ENCODE peak calls at places on chromosomes 1 and 21, in six cellular contexts. D is lower lobe of right lung; G is effector memory CD4-positive, alpha-beta T cell; C is adipocyte; J is SJSA1; F is endodermal cell. O is an unnamed sample. For H3K4me1, the result is how much of the 10 kb centered on the place peaks cover.

GRCh38 chr1:113508364-113509164 is 118.2 kb downstream of the MAGI3 start:
- DNase-seq in D (no peak), G (no peak), C (no peak), J (no peak), F (no peak), O (no peak)

GRCh38 chr21:31164713-31165694 is 126.7 kb upstream of the KRTAP19-8 start:
- DNase-seq in D (no peak), G (no peak), C (no peak), J (no peak), F (no peak), O (no peak)

GRCh38 chr1:154352245-154352580 is 26.9 kb downstream of the ATP8B2 start:
- DNase-seq in D (no peak), G (no peak), C (no peak), J (no peak), F (no peak), O (no peak)

GRCh38 chr1:112322018-112322417 is 74.0 kb upstream of the CTTNBP2NL start:
- DNase-seq in D (no peak), G (no peak), C (no peak), J (no peak), F (no peak), O (no peak)

GRCh38 chr1:114116086-114116485 is 37.6 kb downstream of the SYT6 start:
- DNase-seq in D (no peak), G (no peak), C (no peak), J (no peak), F (no peak), O (no peak)

GRCh38 chr1:37763791-37764741 is 854 bp downstream of the EPHA10 start:
- DNase-seq in D (no peak), G (no peak), C (peak), J (peak), F (peak), O (no peak)

GRCh38 chr1:201702936-201703335 is 126.0 kb upstream of the IPO9 start:
- DNase-seq in D (no peak), G (no peak), C (no peak), J (no peak), F (peak), O (no peak)

GRCh38 chr1:231134624-231135023 is 27.2 kb upstream of the TRIM67 start:
- DNase-seq in D (no peak), G (no peak), C (no peak), J (peak), F (no peak), O (no peak)

GRCh38 chr1:101314244-101314643 is 77.4 kb downstream of the S1PR1 start:
- DNase-seq in D (no peak), G (no peak), C (peak), J (peak), F (no peak), O (no peak)

GRCh38 chr1:92949937-92950817 is 11.1 kb downstream of the DIPK1A start:
- DNase-seq in D (no peak), G (no peak), C (peak), J (peak), F (no peak), O (no peak)

DNA sequence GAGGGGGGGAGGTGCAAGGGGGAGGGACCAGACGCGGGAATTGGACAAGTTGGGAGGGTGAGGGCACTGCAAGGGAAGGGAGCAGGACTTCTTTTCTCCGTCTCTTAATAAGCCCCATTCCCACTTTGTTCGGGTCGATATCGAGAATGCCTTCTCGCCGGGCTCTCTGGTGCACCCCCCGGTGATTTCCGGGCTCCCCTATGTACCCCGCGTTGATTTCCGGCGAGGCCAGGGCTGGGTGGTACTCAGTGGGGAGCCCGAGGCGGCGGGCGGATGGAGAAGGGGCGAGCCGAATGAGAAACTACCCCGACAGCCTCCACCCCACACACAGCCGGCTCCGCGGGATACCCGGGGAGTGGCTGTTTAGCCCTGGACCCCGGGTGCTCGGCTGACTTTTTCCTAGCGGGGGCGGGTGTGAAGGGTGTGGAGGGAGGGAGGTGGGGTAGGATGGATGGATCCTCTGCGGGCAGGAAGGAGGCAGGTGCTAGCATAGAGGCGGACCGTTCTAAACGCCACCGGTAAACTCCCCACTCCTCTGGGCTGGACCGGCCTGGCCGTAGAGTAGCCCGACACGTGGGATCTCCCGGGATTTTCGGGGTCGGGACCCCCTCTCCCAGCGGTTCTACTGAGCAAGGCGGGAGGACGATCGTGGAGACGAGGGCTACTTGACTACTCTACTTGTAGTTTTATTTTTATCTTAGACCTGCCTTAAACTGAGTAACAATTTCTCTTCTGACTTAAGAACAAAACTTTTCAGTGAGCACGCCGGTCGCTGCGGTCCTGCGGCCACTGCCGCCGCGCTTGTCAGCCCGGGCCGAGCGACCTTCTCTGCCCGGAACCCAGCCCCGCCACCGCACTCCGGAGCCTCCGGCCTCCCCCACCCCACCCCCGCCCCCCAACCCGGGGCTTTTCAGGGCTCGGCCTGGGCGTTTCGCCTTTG is 1.0 kb downstream of the RNF220 start:
- DNase-seq in D (peak), G (no peak), C (peak), J (no peak), F (peak), O (no peak)
- H3K4me3 ChIP-seq in D (peak), G (peak), C (peak), J (peak), F (peak), O (peak)

GRCh38 chr1:6221210-6221784 is 14.5 kb downstream of the ICMT start:
- DNase-seq in D (no peak), G (no peak), C (no peak), J (no peak), F (no peak), O (no peak)
- H3K4me1 ChIP-seq in D (under half), G (under half), C (under half), J (under half), F (under half), O (under half)

DNA sequence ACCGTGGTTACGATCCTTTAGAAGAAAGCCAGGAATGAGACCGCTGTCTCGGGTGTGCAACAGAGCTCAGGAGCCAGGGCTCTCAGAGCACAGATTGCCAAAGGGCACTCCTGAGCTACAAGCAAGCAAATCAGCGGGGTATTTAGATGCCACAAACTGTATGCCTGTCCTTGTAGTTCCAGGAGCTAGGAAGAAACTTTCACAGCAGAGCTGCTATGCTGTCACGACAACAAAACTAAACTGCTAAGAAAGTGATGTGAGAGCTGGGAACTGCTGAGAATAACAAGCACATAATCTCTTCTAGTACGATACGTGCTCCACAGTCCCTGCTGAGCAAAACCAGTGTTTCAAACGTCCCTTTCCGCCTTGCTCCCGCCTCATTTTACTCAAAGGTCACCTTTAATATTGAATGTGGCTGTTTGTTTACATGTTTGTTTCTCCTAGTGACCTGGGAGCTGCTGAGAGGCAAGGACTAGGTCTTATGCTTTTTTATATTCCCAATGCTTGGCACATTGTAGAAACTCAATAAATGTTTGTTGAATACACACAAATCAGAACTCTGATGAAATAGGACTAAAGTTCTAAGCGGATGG is 14.7 kb downstream of the GREM2 start:
- DNase-seq in D (no peak), G (no peak), C (peak), J (no peak), F (no peak), O (no peak)
- H3K4me3 ChIP-seq in D (no peak), G (no peak), C (peak), J (no peak), F (no peak), O (peak)

GRCh38 chr1:229570891-229571516 is 12.5 kb upstream of the ABCB10 start:
- DNase-seq in D (no peak), G (no peak), C (no peak), J (no peak), F (no peak), O (no peak)
- H3K4me1 ChIP-seq in D (under half), G (under half), C (under half), J (under half), F (under half), O (under half)

O was measured in Panc1.